ENCODE peak calls at places on chromosomes 11 and 22, in ten cellular contexts. One of them, this sample, is unnamed.

GRCh38 chr22:43345761-43346261 is 2.6 kb upstream of the SCUBE1 start:
- DNase-seq in GM20000: peak; percentile 54
- DNase-seq in AG04450: no peak
- DNase-seq in H1: no peak
- DNase-seq in lung: no peak
- DNase-seq in HFF-Myc: no peak
- DNase-seq in dorsolateral prefrontal cortex: no peak
- DNase-seq in glutamatergic neuron: no peak
- DNase-seq in left ventricle myocardium inferior: no peak
- DNase-seq in omental fat pad: no peak
- DNase-seq in this sample: no peak

GRCh38 chr11:1382429-1382828 is 7.3 kb upstream of the BRSK2 start:
- DNase-seq in GM20000: no peak
- DNase-seq in AG04450: no peak
- DNase-seq in H1: no peak
- DNase-seq in lung: no peak
- DNase-seq in HFF-Myc: no peak
- DNase-seq in dorsolateral prefrontal cortex: no peak
- DNase-seq in glutamatergic neuron: no peak
- DNase-seq in left ventricle myocardium inferior: no peak
- DNase-seq in omental fat pad: no peak
- DNase-seq in this sample: no peak

GRCh38 chr22:37887610-37888378 is 18.3 kb upstream of the MICALL1 start:
- DNase-seq in GM20000: no peak
- DNase-seq in AG04450: peak; percentile 47
- DNase-seq in H1: no peak
- DNase-seq in lung: peak; percentile 49
- DNase-seq in HFF-Myc: no peak
- DNase-seq in dorsolateral prefrontal cortex: no peak
- DNase-seq in glutamatergic neuron: peak; percentile 31
- DNase-seq in left ventricle myocardium inferior: no peak
- DNase-seq in omental fat pad: no peak
- DNase-seq in this sample: no peak

GRCh38 chr11:34869425-34869824 is 46.8 kb downstream of the APIP start:
- DNase-seq in GM20000: no peak
- DNase-seq in AG04450: no peak
- DNase-seq in H1: no peak
- DNase-seq in lung: no peak
- DNase-seq in HFF-Myc: no peak
- DNase-seq in dorsolateral prefrontal cortex: no peak
- DNase-seq in glutamatergic neuron: no peak
- DNase-seq in left ventricle myocardium inferior: no peak
- DNase-seq in omental fat pad: no peak
- DNase-seq in this sample: no peak

GRCh38 chr11:46414899-46415298 is 23.3 kb upstream of the CHRM4 start:
- DNase-seq in GM20000: no peak
- DNase-seq in AG04450: no peak
- DNase-seq in H1: no peak
- DNase-seq in lung: no peak
- DNase-seq in HFF-Myc: no peak
- DNase-seq in dorsolateral prefrontal cortex: no peak
- DNase-seq in glutamatergic neuron: no peak
- DNase-seq in left ventricle myocardium inferior: no peak
- DNase-seq in omental fat pad: no peak
- DNase-seq in this sample: no peak

GRCh38 chr11:130549393-130549999 is 101.1 kb downstream of the ADAMTS15 start:
- DNase-seq in GM20000: no peak
- DNase-seq in AG04450: no peak
- DNase-seq in H1: no peak
- DNase-seq in lung: no peak
- DNase-seq in HFF-Myc: no peak
- DNase-seq in dorsolateral prefrontal cortex: no peak
- DNase-seq in glutamatergic neuron: no peak
- DNase-seq in left ventricle myocardium inferior: no peak
- DNase-seq in omental fat pad: no peak
- DNase-seq in this sample: no peak

GRCh38 chr11:134572741-134573675 is 161.0 kb upstream of the B3GAT1 start:
- DNase-seq in GM20000: no peak
- DNase-seq in AG04450: no peak
- DNase-seq in H1: no peak
- DNase-seq in lung: peak; percentile 15
- DNase-seq in HFF-Myc: no peak
- DNase-seq in dorsolateral prefrontal cortex: no peak
- DNase-seq in glutamatergic neuron: no peak
- DNase-seq in left ventricle myocardium inferior: no peak
- DNase-seq in omental fat pad: no peak
- DNase-seq in this sample: no peak

GRCh38 chr22:47593291-47593690 is 830.8 kb downstream of the TBC1D22A start:
- DNase-seq in GM20000: no peak
- DNase-seq in AG04450: no peak
- DNase-seq in H1: no peak
- DNase-seq in lung: no peak
- DNase-seq in HFF-Myc: no peak
- DNase-seq in dorsolateral prefrontal cortex: no peak
- DNase-seq in glutamatergic neuron: no peak
- DNase-seq in left ventricle myocardium inferior: no peak
- DNase-seq in omental fat pad: no peak
- DNase-seq in this sample: no peak

GRCh38 chr11:134893810-134894685 is 482.0 kb upstream of the B3GAT1 start:
- DNase-seq in GM20000: no peak
- DNase-seq in AG04450: no peak
- DNase-seq in H1: no peak
- DNase-seq in lung: peak; percentile 19
- DNase-seq in HFF-Myc: no peak
- DNase-seq in dorsolateral prefrontal cortex: no peak
- DNase-seq in glutamatergic neuron: no peak
- DNase-seq in left ventricle myocardium inferior: no peak
- DNase-seq in omental fat pad: no peak
- DNase-seq in this sample: no peak

GRCh38 chr11:12673601-12673923 is 659 bp upstream of the TEAD1 start:
- DNase-seq in GM20000: no peak
- DNase-seq in AG04450: no peak
- DNase-seq in H1: no peak
- DNase-seq in lung: no peak
- DNase-seq in HFF-Myc: no peak
- DNase-seq in dorsolateral prefrontal cortex: no peak
- DNase-seq in glutamatergic neuron: no peak
- DNase-seq in left ventricle myocardium inferior: no peak
- DNase-seq in omental fat pad: no peak
- DNase-seq in this sample: no peak

GRCh38 chr11:66451663-66452062 is 13.0 kb upstream of the MRPL11 start:
- DNase-seq in GM20000: no peak
- DNase-seq in AG04450: no peak
- DNase-seq in H1: no peak
- DNase-seq in lung: no peak
- DNase-seq in HFF-Myc: no peak
- DNase-seq in dorsolateral prefrontal cortex: no peak
- DNase-seq in glutamatergic neuron: no peak
- DNase-seq in left ventricle myocardium inferior: no peak
- DNase-seq in omental fat pad: no peak
- DNase-seq in this sample: no peak

GRCh38 chr22:26508148-26508547 is 4.1 kb downstream of the TFIP11 start:
- DNase-seq in GM20000: no peak
- DNase-seq in AG04450: no peak
- DNase-seq in H1: no peak
- DNase-seq in lung: no peak
- DNase-seq in HFF-Myc: no peak
- DNase-seq in dorsolateral prefrontal cortex: no peak
- DNase-seq in glutamatergic neuron: no peak
- DNase-seq in left ventricle myocardium inferior: no peak
- DNase-seq in omental fat pad: no peak
- DNase-seq in this sample: no peak

GRCh38 chr22:26515938-26516337 is 3.7 kb upstream of the TFIP11 start:
- DNase-seq in GM20000: no peak
- DNase-seq in AG04450: no peak
- DNase-seq in H1: no peak
- DNase-seq in lung: no peak
- DNase-seq in HFF-Myc: no peak
- DNase-seq in dorsolateral prefrontal cortex: no peak
- DNase-seq in glutamatergic neuron: no peak
- DNase-seq in left ventricle myocardium inferior: no peak
- DNase-seq in omental fat pad: no peak
- DNase-seq in this sample: no peak

GRCh38 chr22:26513852-26514251 is 1.6 kb upstream of the TFIP11 start:
- DNase-seq in GM20000: no peak
- DNase-seq in AG04450: no peak
- DNase-seq in H1: no peak
- DNase-seq in lung: no peak
- DNase-seq in HFF-Myc: no peak
- DNase-seq in dorsolateral prefrontal cortex: no peak
- DNase-seq in glutamatergic neuron: no peak
- DNase-seq in left ventricle myocardium inferior: no peak
- DNase-seq in omental fat pad: no peak
- DNase-seq in this sample: no peak

GRCh38 chr22:26514419-26515161 is 2.3 kb upstream of the TFIP11 start:
- DNase-seq in GM20000: no peak
- DNase-seq in AG04450: no peak
- DNase-seq in H1: no peak
- DNase-seq in lung: no peak
- DNase-seq in HFF-Myc: no peak
- DNase-seq in dorsolateral prefrontal cortex: no peak
- DNase-seq in glutamatergic neuron: no peak
- DNase-seq in left ventricle myocardium inferior: no peak
- DNase-seq in omental fat pad: no peak
- DNase-seq in this sample: no peak

GRCh38 chr22:26512149-26512793 is at the start of gene TFIP11:
- DNase-seq in GM20000: peak; percentile 92
- DNase-seq in AG04450: peak; percentile 68
- DNase-seq in H1: peak; percentile 79
- DNase-seq in lung: peak; percentile 96
- DNase-seq in HFF-Myc: peak; percentile 64
- DNase-seq in dorsolateral prefrontal cortex: peak; percentile 97
- DNase-seq in glutamatergic neuron: peak; percentile 98
- DNase-seq in left ventricle myocardium inferior: peak; percentile 95
- DNase-seq in omental fat pad: peak; percentile 96
- DNase-seq in this sample: peak; percentile 97
- TF ChIP-seq CTCF in GM20000: no peak
- TF ChIP-seq CTCF in AG04450: peak; percentile 12
- TF ChIP-seq CTCF in H1: peak; percentile 49
- TF ChIP-seq CTCF in lung: no peak
- TF ChIP-seq CTCF in HFF-Myc: no peak
- TF ChIP-seq CTCF in dorsolateral prefrontal cortex: no peak
- TF ChIP-seq CTCF in glutamatergic neuron: no peak
- TF ChIP-seq CTCF in left ventricle myocardium inferior: no peak
- TF ChIP-seq CTCF in omental fat pad: no peak
- TF ChIP-seq CTCF in this sample: no peak

DNA sequence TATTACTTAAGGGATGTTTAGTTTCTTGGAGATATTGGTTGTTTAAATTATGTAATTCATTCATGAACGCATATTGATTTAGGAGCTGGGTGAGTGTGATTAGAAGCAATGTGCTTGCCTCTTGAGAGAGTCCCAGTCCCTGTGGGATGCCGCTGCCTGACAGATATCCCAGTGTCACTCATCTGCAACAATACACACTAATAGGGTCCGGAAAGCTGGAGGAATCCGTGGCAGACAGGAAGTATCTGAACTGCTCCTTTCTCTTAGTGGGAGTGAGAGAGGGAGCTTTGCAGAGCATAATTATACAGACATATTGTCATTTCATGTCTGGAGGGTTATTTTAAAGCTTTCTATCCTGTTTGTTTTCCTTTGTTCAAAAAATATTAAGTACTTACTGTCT is 17.4 kb downstream of the AMOTL1 start:
- DNase-seq in GM20000: no peak
- DNase-seq in AG04450: no peak
- DNase-seq in H1: no peak
- DNase-seq in lung: no peak
- DNase-seq in HFF-Myc: no peak
- DNase-seq in dorsolateral prefrontal cortex: no peak
- DNase-seq in glutamatergic neuron: peak; percentile 54
- DNase-seq in left ventricle myocardium inferior: no peak
- DNase-seq in omental fat pad: no peak
- DNase-seq in this sample: no peak
- TF ChIP-seq CTCF in GM20000: no peak
- TF ChIP-seq CTCF in AG04450: no peak
- TF ChIP-seq CTCF in H1: no peak
- TF ChIP-seq CTCF in lung: no peak
- TF ChIP-seq CTCF in HFF-Myc: no peak
- TF ChIP-seq CTCF in dorsolateral prefrontal cortex: no peak
- TF ChIP-seq CTCF in glutamatergic neuron: no peak
- TF ChIP-seq CTCF in left ventricle myocardium inferior: no peak
- TF ChIP-seq CTCF in omental fat pad: no peak
- TF ChIP-seq CTCF in this sample: no peak

DNA sequence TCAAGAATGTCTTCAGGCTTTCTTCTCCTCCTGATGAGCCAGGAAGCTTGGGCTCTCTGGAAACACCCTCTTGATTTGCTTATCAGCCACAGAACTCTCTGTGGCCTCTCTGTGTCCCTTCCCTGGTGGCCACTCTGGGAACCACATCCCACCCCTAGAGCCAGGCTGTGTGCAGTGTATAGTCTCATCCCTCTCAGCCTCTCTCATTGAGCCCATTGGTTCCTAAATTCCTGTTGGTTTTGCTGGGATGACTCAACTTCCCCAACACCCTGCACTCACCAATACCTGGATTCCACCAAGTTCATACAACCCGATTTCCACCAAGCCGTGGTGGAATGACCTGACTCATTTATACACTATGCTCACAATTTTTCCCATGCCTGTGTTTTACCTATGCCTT is 5.2 kb downstream of the IRAG1 start:
- DNase-seq in GM20000: no peak
- DNase-seq in AG04450: no peak
- DNase-seq in H1: no peak
- DNase-seq in lung: no peak
- DNase-seq in HFF-Myc: no peak
- DNase-seq in dorsolateral prefrontal cortex: no peak
- DNase-seq in glutamatergic neuron: no peak
- DNase-seq in left ventricle myocardium inferior: no peak
- DNase-seq in omental fat pad: no peak
- DNase-seq in this sample: no peak
- TF ChIP-seq CTCF in GM20000: no peak
- TF ChIP-seq CTCF in AG04450: peak; percentile 34
- TF ChIP-seq CTCF in H1: peak; percentile 58
- TF ChIP-seq CTCF in lung: no peak
- TF ChIP-seq CTCF in HFF-Myc: peak; percentile 36
- TF ChIP-seq CTCF in dorsolateral prefrontal cortex: no peak
- TF ChIP-seq CTCF in glutamatergic neuron: peak; percentile 33
- TF ChIP-seq CTCF in left ventricle myocardium inferior: peak; percentile 19
- TF ChIP-seq CTCF in omental fat pad: no peak
- TF ChIP-seq CTCF in this sample: peak; percentile 28

GRCh38 chr11:120522736-120523135 is 11.2 kb downstream of the GRIK4 start:
- DNase-seq in GM20000: no peak
- DNase-seq in AG04450: no peak
- DNase-seq in H1: no peak
- DNase-seq in lung: no peak
- DNase-seq in HFF-Myc: no peak
- DNase-seq in dorsolateral prefrontal cortex: no peak
- DNase-seq in glutamatergic neuron: no peak
- DNase-seq in left ventricle myocardium inferior: no peak
- DNase-seq in omental fat pad: no peak
- DNase-seq in this sample: no peak
- TF ChIP-seq CTCF in GM20000: no peak
- TF ChIP-seq CTCF in AG04450: no peak
- TF ChIP-seq CTCF in H1: no peak
- TF ChIP-seq CTCF in lung: no peak
- TF ChIP-seq CTCF in HFF-Myc: no peak
- TF ChIP-seq CTCF in dorsolateral prefrontal cortex: no peak
- TF ChIP-seq CTCF in glutamatergic neuron: no peak
- TF ChIP-seq CTCF in left ventricle myocardium inferior: no peak
- TF ChIP-seq CTCF in omental fat pad: no peak
- TF ChIP-seq CTCF in this sample: no peak

GRCh38 chr11:93122535-93122934 is 75.3 kb downstream of the SLC36A4 start:
- DNase-seq in GM20000: no peak
- DNase-seq in AG04450: no peak
- DNase-seq in H1: no peak
- DNase-seq in lung: no peak
- DNase-seq in HFF-Myc: no peak
- DNase-seq in dorsolateral prefrontal cortex: no peak
- DNase-seq in glutamatergic neuron: no peak
- DNase-seq in left ventricle myocardium inferior: no peak
- DNase-seq in omental fat pad: no peak
- DNase-seq in this sample: no peak
- TF ChIP-seq CTCF in GM20000: no peak
- TF ChIP-seq CTCF in AG04450: no peak
- TF ChIP-seq CTCF in H1: no peak
- TF ChIP-seq CTCF in lung: no peak
- TF ChIP-seq CTCF in HFF-Myc: no peak
- TF ChIP-seq CTCF in dorsolateral prefrontal cortex: no peak
- TF ChIP-seq CTCF in glutamatergic neuron: no peak
- TF ChIP-seq CTCF in left ventricle myocardium inferior: no peak
- TF ChIP-seq CTCF in omental fat pad: no peak
- TF ChIP-seq CTCF in this sample: no peak